ENCODE peak calls at places on chromosomes 6 and 20, in ten cellular contexts. One of them, this sample, is unnamed.

GRCh38 chr20:50520222-50520877 is 10.2 kb downstream of the PTPN1 start:
- DNase-seq in left colon: no peak
- DNase-seq in nephron progenitor cell: no peak
- DNase-seq in CD8-positive, alpha-beta memory T cell: no peak
- DNase-seq in stimulated activated CD8-positive, alpha-beta memory T cell treated with anti-CD3 and anti-CD28 coated beads, Interleukin-7, amount 100 ng/mL, for 1 hour: no peak
- DNase-seq in stomach: no peak
- DNase-seq in fibroblast of gingiva: no peak
- DNase-seq in erythroblast: no peak
- DNase-seq in T-helper 9 cell: no peak
- DNase-seq in osteocyte: no peak
- DNase-seq in this sample: no peak

GRCh38 chr6:100126682-100127484 is 132.9 kb upstream of the MCHR2 start:
- DNase-seq in left colon: no peak
- DNase-seq in nephron progenitor cell: no peak
- DNase-seq in CD8-positive, alpha-beta memory T cell: no peak
- DNase-seq in stimulated activated CD8-positive, alpha-beta memory T cell treated with anti-CD3 and anti-CD28 coated beads, Interleukin-7, amount 100 ng/mL, for 1 hour: no peak
- DNase-seq in stomach: no peak
- DNase-seq in fibroblast of gingiva: no peak
- DNase-seq in erythroblast: no peak
- DNase-seq in T-helper 9 cell: no peak
- DNase-seq in osteocyte: no peak
- DNase-seq in this sample: no peak

GRCh38 chr6:26420607-26421235 is 18.6 kb downstream of the BTN3A1 start:
- DNase-seq in left colon: peak
- DNase-seq in nephron progenitor cell: peak
- DNase-seq in CD8-positive, alpha-beta memory T cell: no peak
- DNase-seq in stimulated activated CD8-positive, alpha-beta memory T cell treated with anti-CD3 and anti-CD28 coated beads, Interleukin-7, amount 100 ng/mL, for 1 hour: no peak
- DNase-seq in stomach: no peak
- DNase-seq in fibroblast of gingiva: peak
- DNase-seq in erythroblast: peak
- DNase-seq in T-helper 9 cell: no peak
- DNase-seq in osteocyte: no peak
- DNase-seq in this sample: no peak

GRCh38 chr6:167907837-167908681 is 81.3 kb downstream of the AFDN start:
- DNase-seq in left colon: peak
- DNase-seq in nephron progenitor cell: no peak
- DNase-seq in CD8-positive, alpha-beta memory T cell: no peak
- DNase-seq in stimulated activated CD8-positive, alpha-beta memory T cell treated with anti-CD3 and anti-CD28 coated beads, Interleukin-7, amount 100 ng/mL, for 1 hour: no peak
- DNase-seq in stomach: no peak
- DNase-seq in fibroblast of gingiva: no peak
- DNase-seq in erythroblast: peak
- DNase-seq in T-helper 9 cell: no peak
- DNase-seq in osteocyte: no peak
- DNase-seq in this sample: peak

GRCh38 chr6:474454-475185 is 83.1 kb downstream of the IRF4 start:
- DNase-seq in left colon: peak
- DNase-seq in nephron progenitor cell: no peak
- DNase-seq in CD8-positive, alpha-beta memory T cell: peak
- DNase-seq in stimulated activated CD8-positive, alpha-beta memory T cell treated with anti-CD3 and anti-CD28 coated beads, Interleukin-7, amount 100 ng/mL, for 1 hour: peak
- DNase-seq in stomach: peak
- DNase-seq in fibroblast of gingiva: no peak
- DNase-seq in erythroblast: no peak
- DNase-seq in T-helper 9 cell: peak
- DNase-seq in osteocyte: no peak
- DNase-seq in this sample: no peak

GRCh38 chr6:33995046-33995872 is 150.6 kb downstream of the GRM4 start:
- DNase-seq in left colon: peak
- DNase-seq in nephron progenitor cell: no peak
- DNase-seq in CD8-positive, alpha-beta memory T cell: no peak
- DNase-seq in stimulated activated CD8-positive, alpha-beta memory T cell treated with anti-CD3 and anti-CD28 coated beads, Interleukin-7, amount 100 ng/mL, for 1 hour: no peak
- DNase-seq in stomach: peak
- DNase-seq in fibroblast of gingiva: no peak
- DNase-seq in erythroblast: no peak
- DNase-seq in T-helper 9 cell: no peak
- DNase-seq in osteocyte: no peak
- DNase-seq in this sample: no peak

GRCh38 chr6:162621246-162621645 is 106.3 kb downstream of the PRKN start:
- DNase-seq in left colon: no peak
- DNase-seq in nephron progenitor cell: no peak
- DNase-seq in CD8-positive, alpha-beta memory T cell: no peak
- DNase-seq in stimulated activated CD8-positive, alpha-beta memory T cell treated with anti-CD3 and anti-CD28 coated beads, Interleukin-7, amount 100 ng/mL, for 1 hour: no peak
- DNase-seq in stomach: no peak
- DNase-seq in fibroblast of gingiva: no peak
- DNase-seq in erythroblast: no peak
- DNase-seq in T-helper 9 cell: no peak
- DNase-seq in osteocyte: no peak
- DNase-seq in this sample: no peak

GRCh38 chr20:37937686-37938085 is 34.8 kb downstream of the VSTM2L start:
- DNase-seq in left colon: no peak
- DNase-seq in nephron progenitor cell: no peak
- DNase-seq in CD8-positive, alpha-beta memory T cell: no peak
- DNase-seq in stimulated activated CD8-positive, alpha-beta memory T cell treated with anti-CD3 and anti-CD28 coated beads, Interleukin-7, amount 100 ng/mL, for 1 hour: no peak
- DNase-seq in stomach: no peak
- DNase-seq in fibroblast of gingiva: no peak
- DNase-seq in erythroblast: no peak
- DNase-seq in T-helper 9 cell: no peak
- DNase-seq in osteocyte: no peak
- DNase-seq in this sample: no peak

GRCh38 chr20:50286174-50286511 is 95.5 kb downstream of the CEBPB start:
- DNase-seq in left colon: no peak
- DNase-seq in nephron progenitor cell: no peak
- DNase-seq in CD8-positive, alpha-beta memory T cell: no peak
- DNase-seq in stimulated activated CD8-positive, alpha-beta memory T cell treated with anti-CD3 and anti-CD28 coated beads, Interleukin-7, amount 100 ng/mL, for 1 hour: no peak
- DNase-seq in stomach: no peak
- DNase-seq in fibroblast of gingiva: no peak
- DNase-seq in erythroblast: no peak
- DNase-seq in T-helper 9 cell: no peak
- DNase-seq in osteocyte: no peak
- DNase-seq in this sample: no peak

GRCh38 chr20:57066126-57066900 is 200.1 kb downstream of the BMP7 start:
- DNase-seq in left colon: no peak
- DNase-seq in nephron progenitor cell: no peak
- DNase-seq in CD8-positive, alpha-beta memory T cell: no peak
- DNase-seq in stimulated activated CD8-positive, alpha-beta memory T cell treated with anti-CD3 and anti-CD28 coated beads, Interleukin-7, amount 100 ng/mL, for 1 hour: no peak
- DNase-seq in stomach: no peak
- DNase-seq in fibroblast of gingiva: no peak
- DNase-seq in erythroblast: no peak
- DNase-seq in T-helper 9 cell: no peak
- DNase-seq in osteocyte: no peak
- DNase-seq in this sample: no peak

This sample was measured in hippocampal formation.